ENCODE peak calls at places on chromosome 18, in four cellular contexts. One of them, this sample, is unnamed.

GRCh38 chr18:50880108-50880465 is 1.2 kb downstream of the ME2 start:
- DNase-seq in SW 1271: no peak
- DNase-seq in HCT116: no peak
- DNase-seq in mesenchymal stem cell: peak
- DNase-seq in this sample: no peak

GRCh38 chr18:7467708-7468466 is 99.2 kb upstream of the PTPRM start:
- DNase-seq in SW 1271: no peak
- DNase-seq in HCT116: no peak
- DNase-seq in mesenchymal stem cell: no peak
- DNase-seq in this sample: peak

GRCh38 chr18:57771626-57772025 is 31.5 kb downstream of the ATP8B1 start:
- DNase-seq in SW 1271: no peak
- DNase-seq in HCT116: no peak
- DNase-seq in mesenchymal stem cell: no peak
- DNase-seq in this sample: no peak

GRCh38 chr18:59751186-59751585 is 54.0 kb upstream of the CCBE1 start:
- DNase-seq in SW 1271: no peak
- DNase-seq in HCT116: no peak
- DNase-seq in mesenchymal stem cell: no peak
- DNase-seq in this sample: no peak

GRCh38 chr18:4851301-4851700 is 345.8 kb downstream of the AKAIN1 start:
- DNase-seq in SW 1271: no peak
- DNase-seq in HCT116: no peak
- DNase-seq in mesenchymal stem cell: no peak
- DNase-seq in this sample: no peak

GRCh38 chr18:12552884-12553242 is 105.0 kb downstream of the SPIRE1 start:
- DNase-seq in SW 1271: no peak
- DNase-seq in HCT116: no peak
- DNase-seq in mesenchymal stem cell: no peak
- DNase-seq in this sample: no peak

GRCh38 chr18:10995576-10995975 is 153.8 kb downstream of the PIEZO2 start:
- DNase-seq in SW 1271: no peak
- DNase-seq in HCT116: no peak
- DNase-seq in mesenchymal stem cell: no peak
- DNase-seq in this sample: no peak

GRCh38 chr18:46464926-46465655 is 191.9 kb downstream of the LOXHD1 start:
- DNase-seq in SW 1271: no peak
- DNase-seq in HCT116: no peak
- DNase-seq in mesenchymal stem cell: no peak
- DNase-seq in this sample: peak

GRCh38 chr18:6031004-6031403 is 135.7 kb upstream of the TMEM200C start:
- DNase-seq in SW 1271: no peak
- DNase-seq in HCT116: no peak
- DNase-seq in mesenchymal stem cell: no peak
- DNase-seq in this sample: no peak

GRCh38 chr18:46184296-46185080 is 80.3 kb downstream of the HAUS1 start:
- DNase-seq in SW 1271: no peak
- DNase-seq in HCT116: no peak
- DNase-seq in mesenchymal stem cell: no peak
- DNase-seq in this sample: no peak

GRCh38 chr18:48663931-48664847 is 125.4 kb downstream of the CTIF start:
- DNase-seq in SW 1271: peak
- DNase-seq in HCT116: no peak
- DNase-seq in mesenchymal stem cell: peak
- DNase-seq in this sample: peak

GRCh38 chr18:61699397-61700090 is 193.3 kb downstream of the RNF152 start:
- DNase-seq in SW 1271: no peak
- DNase-seq in HCT116: no peak
- DNase-seq in mesenchymal stem cell: no peak
- DNase-seq in this sample: no peak

GRCh38 chr18:845152-845819 is 33.2 kb upstream of the YES1 start:
- DNase-seq in SW 1271: peak
- DNase-seq in HCT116: peak
- DNase-seq in mesenchymal stem cell: peak
- DNase-seq in this sample: no peak

GRCh38 chr18:22564036-22564435 is 146.3 kb upstream of the CTAGE1 start:
- DNase-seq in SW 1271: no peak
- DNase-seq in HCT116: no peak
- DNase-seq in mesenchymal stem cell: no peak
- DNase-seq in this sample: no peak

GRCh38 chr18:23887035-23887434 is 127.5 kb upstream of the TTC39C start:
- DNase-seq in SW 1271: no peak
- DNase-seq in HCT116: no peak
- DNase-seq in mesenchymal stem cell: no peak
- DNase-seq in this sample: no peak

GRCh38 chr18:8870528-8870927 is 165.2 kb downstream of the MTCL1 start:
- DNase-seq in SW 1271: no peak
- DNase-seq in HCT116: no peak
- DNase-seq in mesenchymal stem cell: no peak
- DNase-seq in this sample: no peak

GRCh38 chr18:35095983-35096676 is 54.9 kb downstream of the MAPRE2 start:
- DNase-seq in SW 1271: no peak
- DNase-seq in HCT116: no peak
- DNase-seq in mesenchymal stem cell: peak
- DNase-seq in this sample: no peak

GRCh38 chr18:11750581-11751304 is 61.7 kb downstream of the GNAL start:
- DNase-seq in SW 1271: no peak
- DNase-seq in HCT116: no peak
- DNase-seq in mesenchymal stem cell: no peak
- DNase-seq in this sample: no peak

GRCh38 chr18:36714476-36714875 is 114.3 kb downstream of the TPGS2 start:
- DNase-seq in SW 1271: no peak
- DNase-seq in HCT116: no peak
- DNase-seq in mesenchymal stem cell: no peak
- DNase-seq in this sample: no peak

GRCh38 chr18:2191180-2191790 is 380.0 kb downstream of the METTL4 start:
- DNase-seq in SW 1271: no peak
- DNase-seq in HCT116: no peak
- DNase-seq in mesenchymal stem cell: no peak
- DNase-seq in this sample: no peak

GRCh38 chr18:27165412-27165811 is 19.7 kb downstream of the CHST9 start:
- DNase-seq in SW 1271: no peak
- DNase-seq in HCT116: no peak
- DNase-seq in mesenchymal stem cell: no peak
- DNase-seq in this sample: no peak